ENCODE peak calls at places on chromosome 11, in seven cellular contexts. S is iris pigment epithelial cell, G is foreskin fibroblast, O is epithelial cell of esophagus, E is substantia nigra, P is mesendoderm, C is C1 segment of cervical spinal cord. H is an unnamed sample.

GRCh38 chr11:87173185-87174039 is 135.7 kb downstream of the TMEM135 start:
- DNase-seq in C (no peak), G (peak), P (no peak), S (peak), E (no peak), O (peak), H (peak)

GRCh38 chr11:86116996-86117705 is 48.3 kb upstream of the PICALM start:
- DNase-seq in C (no peak), G (no peak), O (peak), S (peak), P (no peak), E (no peak), H (peak)

GRCh38 chr11:8063319-8063718 is 17.7 kb upstream of the TUB start:
- DNase-seq in C (no peak), G (no peak), P (no peak), S (peak), E (no peak), O (no peak), H (no peak)

GRCh38 chr11:123299721-123300120 is 104.7 kb upstream of the CLMP start:
- DNase-seq in G (no peak), C (no peak), O (no peak), S (no peak), P (no peak), E (no peak), H (no peak)

GRCh38 chr11:90757851-90758494 is 535.1 kb upstream of the CHORDC1 start:
- DNase-seq in P (no peak), G (no peak), S (no peak), C (no peak), E (no peak), O (no peak), H (peak)

GRCh38 chr11:35944503-35945136 is 758 bp downstream of the LDLRAD3 start:
- DNase-seq in E (peak), P (no peak), S (no peak), G (no peak), O (no peak), C (peak), H (peak)

GRCh38 chr11:6405039-6405667 is 13.7 kb downstream of the APBB1 start:
- DNase-seq in G (no peak), C (peak), P (peak), O (no peak), S (peak), E (no peak), H (peak)

GRCh38 chr11:86172894-86173293 is 71.7 kb upstream of the EED start:
- DNase-seq in P (peak), E (no peak), G (no peak), O (peak), S (peak), C (no peak), H (no peak)

GRCh38 chr11:44619931-44620725 is 54.7 kb downstream of the CD82 start:
- DNase-seq in G (no peak), O (no peak), E (no peak), C (no peak), P (no peak), S (no peak), H (no peak)

GRCh38 chr11:8263109-8263768 is 439 bp downstream of the LMO1 start:
- DNase-seq in P (peak), G (no peak), O (peak), S (peak), C (no peak), E (no peak), H (peak)

GRCh38 chr11:36427079-36427478 is 83.0 kb downstream of the TRAF6 start:
- DNase-seq in P (no peak), C (no peak), G (no peak), E (no peak), O (no peak), S (no peak), H (no peak)

GRCh38 chr11:34044664-34045485 is 6.7 kb upstream of the CAPRIN1 start:
- DNase-seq in G (peak), O (peak), P (peak), E (no peak), S (peak), C (peak), H (peak)